ENCODE peak calls at places on chromosomes 16 and 17, in nine cellular contexts. P is amygdala; L is Right ventricle myocardium superior; N is EL; T is myocyte; F is naive thymus-derived CD8-positive, alpha-beta T cell; H is retina; X is T-helper 1 cell; B is activated CD8-positive, alpha-beta memory T cell treated with anti-CD3 and anti-CD28 coated beads for 1 hour. J is an unnamed sample.

GRCh38 chr17:49873466-49873865 is 25.6 kb upstream of the TAC4 start:
- DNase-seq in N (no peak), F (no peak), H (no peak), P (no peak), B (no peak), X (no peak), T (no peak), L (no peak), J (no peak)

GRCh38 chr17:28180449-28180848 is 138.0 kb downstream of the NLK start:
- DNase-seq in H (no peak), B (no peak), T (no peak), L (no peak), F (no peak), P (no peak), N (peak; percentile 52), X (no peak), J (no peak)

GRCh38 chr16:84949776-84950436 is 61.4 kb downstream of the ZDHHC7 start:
- DNase-seq in N (no peak), L (no peak), P (no peak), B (no peak), T (no peak), H (no peak), F (no peak), X (no peak), J (no peak)

GRCh38 chr17:9212376-9213310 is 191.3 kb downstream of the NTN1 start:
- DNase-seq in X (no peak), T (no peak), N (no peak), F (no peak), L (no peak), P (no peak), B (no peak), H (no peak), J (no peak)

GRCh38 chr16:57486858-57487834 is 853 bp upstream of the DOK4 start:
- DNase-seq in N (no peak), B (no peak), X (no peak), F (no peak), T (no peak), L (no peak), P (no peak), H (no peak), J (no peak)

GRCh38 chr17:79473111-79473835 is 137.6 kb downstream of the RBFOX3 start:
- DNase-seq in N (no peak), T (no peak), X (no peak), F (no peak), H (no peak), L (no peak), P (no peak), B (no peak), J (peak; percentile 37)

GRCh38 chr16:85618509-85618908 is 5.4 kb downstream of the GSE1 start:
- DNase-seq in L (no peak), N (no peak), H (no peak), B (no peak), X (no peak), P (no peak), F (no peak), T (no peak), J (no peak)

GRCh38 chr17:73371846-73372245 is 60.0 kb upstream of the CDC42EP4 start:
- DNase-seq in X (no peak), H (no peak), F (no peak), T (no peak), L (peak; percentile 30), N (no peak), P (no peak), B (no peak), J (no peak)

GRCh38 chr16:20074089-20074956 is 633 bp upstream of the GPR139 start:
- DNase-seq in B (no peak), X (no peak), N (no peak), H (peak; percentile 82), P (no peak), F (no peak), T (no peak), L (no peak), J (no peak)

GRCh38 chr16:47198180-47198575 is 54.4 kb upstream of the NETO2 start:
- DNase-seq in X (no peak), H (no peak), L (no peak), N (no peak), T (no peak), P (no peak), F (no peak), B (no peak), J (no peak)